ENCODE peak calls at places on chromosomes 11 and 22, in ten cellular contexts. N is RWPE1, F is cardiac fibroblast, P is ureter, B is NCI-H2171, R is fibroblast of lung, Z is fibroblast of the aortic adventitia, X is mucosa of gallbladder, K is NCI-H1092 treated with DMSO at 0.1 percent for 48 hours, I is left ventricle myocardium inferior. G is an unnamed sample.

GRCh38 chr22:39664485-39665200 is 94.1 kb downstream of the CACNA1I start:
- DNase-seq in N (no peak), F (no peak), P (no peak), B (no peak), R (no peak), Z (no peak), X (no peak), K (no peak), I (no peak), G (no peak)

GRCh38 chr11:44112083-44112865 is 16.8 kb downstream of the EXT2 start:
- DNase-seq in N (peak; percentile 24), F (peak; percentile 59), P (no peak), B (peak; percentile 53), R (peak; percentile 70), Z (peak; percentile 52), X (no peak), K (peak; percentile 10), I (peak; percentile 53), G (no peak)

GRCh38 chr11:62788991-62789390 is 1.8 kb downstream of the TMEM179B start:
- DNase-seq in N (no peak), F (no peak), P (no peak), B (no peak), R (no peak), Z (no peak), X (no peak), K (no peak), I (no peak), G (no peak)

GRCh38 chr11:17606206-17607082 is 59.4 kb downstream of the OTOG start:
- DNase-seq in N (no peak), F (no peak), P (no peak), B (no peak), R (no peak), Z (no peak), X (peak; percentile 4), K (no peak), I (no peak), G (no peak)

GRCh38 chr11:64028398-64029115 is 7.2 kb upstream of the FLRT1 start:
- DNase-seq in N (no peak), F (peak; percentile 30), P (no peak), B (peak; percentile 73), R (peak; percentile 27), Z (no peak), X (no peak), K (peak; percentile 25), I (no peak), G (no peak)

GRCh38 chr11:14905104-14906033 is 13.3 kb upstream of the CYP2R1 start:
- DNase-seq in N (no peak), F (peak; percentile 47), P (peak; percentile 46), B (no peak), R (peak; percentile 35), Z (peak; percentile 33), X (peak; percentile 44), K (no peak), I (peak; percentile 27), G (peak; percentile 75)

GRCh38 chr11:119742263-119742861 is 13.4 kb upstream of the NECTIN1 start:
- DNase-seq in N (no peak), F (peak; percentile 18), P (no peak), B (no peak), R (peak; percentile 42), Z (peak; percentile 22), X (no peak), K (no peak), I (no peak), G (no peak)

GRCh38 chr22:17845790-17846189 is 71.5 kb upstream of the BID start:
- DNase-seq in N (no peak), F (no peak), P (no peak), B (no peak), R (peak; percentile 37), Z (peak; percentile 79), X (no peak), K (no peak), I (no peak), G (no peak)

GRCh38 chr11:102900346-102900745 is 25.6 kb upstream of the MMP12 start:
- DNase-seq in N (peak; percentile 45), F (no peak), P (no peak), B (no peak), R (no peak), Z (no peak), X (no peak), K (no peak), I (no peak), G (no peak)

GRCh38 chr11:134024420-134025085 is 44.3 kb upstream of the JAM3 start:
- DNase-seq in N (peak; percentile 97), F (no peak), P (no peak), B (peak; percentile 15), R (peak; percentile 73), Z (no peak), X (no peak), K (no peak), I (no peak), G (no peak)

GRCh38 chr22:28006271-28006670 is 87.2 kb upstream of the PITPNB start:
- DNase-seq in N (no peak), F (no peak), P (no peak), B (no peak), R (peak; percentile 55), Z (peak; percentile 7), X (no peak), K (no peak), I (no peak), G (no peak)

GRCh38 chr22:26671317-26672059 is 14.1 kb downstream of the MIAT start:
- DNase-seq in N (peak; percentile 43), F (no peak), P (peak; percentile 72), B (peak; percentile 20), R (no peak), Z (no peak), X (peak; percentile 37), K (no peak), I (no peak), G (peak; percentile 48)

GRCh38 chr22:45096256-45096907 is 67.3 kb upstream of the NUP50 start:
- DNase-seq in N (peak; percentile 71), F (peak; percentile 65), P (peak; percentile 67), B (peak; percentile 65), R (peak; percentile 31), Z (peak; percentile 71), X (peak; percentile 57), K (peak; percentile 0), I (no peak), G (peak; percentile 22)

GRCh38 chr22:30016596-30016995 is 63.7 kb upstream of the HORMAD2 start:
- DNase-seq in N (no peak), F (no peak), P (no peak), B (no peak), R (peak; percentile 51), Z (no peak), X (no peak), K (no peak), I (no peak), G (no peak)

G was measured in activated T-helper 2 cell treated with anti-CD3 and anti-CD28 coated beads, Interferon-gamma antibody, Interleukin-2, Interleukin-4, amounts not matched to agents 10 μg/mL and 5 μg/mL and 100 μg/mL, durations not matched to agents 14 hours and 24 hours and 36 hours.